ENCODE peak calls at places on chromosome 18, in four cellular contexts. X, C, Y and A are unnamed samples.
A peak's percentile ranks its signal among the peaks of the same experiment; 100 is the strongest.

GRCh38 chr18:58721586-58722160 is 50.4 kb downstream of the MALT1 start:
- DNase-seq in X (peak; percentile 62), C (no peak), Y (no peak), A (no peak)

GRCh38 chr18:26741041-26741440 is 124.5 kb downstream of the AQP4 start:
- DNase-seq in X (no peak), C (peak; percentile 4), Y (no peak), A (no peak)

GRCh38 chr18:48129621-48130082 is 199.2 kb upstream of the SMAD2 start:
- DNase-seq in X (no peak), C (no peak), Y (no peak), A (no peak)

GRCh38 chr18:33375829-33376228 is 64.7 kb downstream of the CCDC178 start:
- DNase-seq in X (no peak), C (no peak), Y (no peak), A (no peak)

GRCh38 chr18:55047546-55047945 is 88.3 kb upstream of the CCDC68 start:
- DNase-seq in X (no peak), C (no peak), Y (no peak), A (peak; percentile 57)

GRCh38 chr18:12238861-12239260 is 15.3 kb upstream of the CIDEA start:
- DNase-seq in X (no peak), C (peak; percentile 26), Y (peak; percentile 44), A (peak; percentile 37)

GRCh38 chr18:75208836-75209128 is 157 bp downstream of the PTGR3 start:
- DNase-seq in X (peak; percentile 57), C (no peak), Y (no peak), A (no peak)

GRCh38 chr18:6109743-6110142 is 214.4 kb upstream of the TMEM200C start:
- DNase-seq in X (no peak), C (no peak), Y (no peak), A (no peak)

GRCh38 chr18:48819276-48819675 is 131.5 kb downstream of the SMAD7 start:
- DNase-seq in X (peak; percentile 53), C (no peak), Y (peak; percentile 64), A (no peak)

GRCh38 chr18:25736516-25736915 is 353.9 kb downstream of the SS18 start:
- DNase-seq in X (no peak), C (no peak), Y (no peak), A (no peak)

GRCh38 chr18:68662779-68663178 is 52.1 kb downstream of the TMX3 start:
- DNase-seq in X (no peak), C (peak; percentile 21), Y (no peak), A (peak; percentile 42)

GRCh38 chr18:61579581-61579980 is 246.4 kb downstream of the CDH20 start:
- DNase-seq in X (no peak), C (no peak), Y (no peak), A (no peak)

GRCh38 chr18:74316257-74317180 is 880 bp downstream of the C18orf63 start:
- DNase-seq in X (no peak), C (peak; percentile 81), Y (no peak), A (peak; percentile 88)

GRCh38 chr18:9449580-9449979 is 25.7 kb upstream of the RALBP1 start:
- DNase-seq in X (no peak), C (no peak), Y (no peak), A (no peak)

GRCh38 chr18:3152294-3152693 is 67.5 kb downstream of the MYOM1 start:
- DNase-seq in X (no peak), C (no peak), Y (no peak), A (no peak)

GRCh38 chr18:55268146-55268545 is 308.9 kb upstream of the CCDC68 start:
- DNase-seq in X (no peak), C (no peak), Y (no peak), A (no peak)

GRCh38 chr18:7158201-7158600 is 40.6 kb upstream of the LAMA1 start:
- DNase-seq in X (no peak), C (peak; percentile 34), Y (no peak), A (peak; percentile 84)

GRCh38 chr18:77208969-77209368 is 40.7 kb upstream of the GALR1 start:
- DNase-seq in X (no peak), C (peak; percentile 63), Y (no peak), A (peak; percentile 74)

GRCh38 chr18:6757966-6758365 is 28.4 kb downstream of the ARHGAP28 start:
- DNase-seq in X (no peak), C (no peak), Y (no peak), A (no peak)

GRCh38 chr18:22260208-22260816 is 90.9 kb downstream of the GATA6 start:
- DNase-seq in X (no peak), C (no peak), Y (no peak), A (no peak)

GRCh38 chr18:33820517-33821368 is 242.7 kb downstream of the ASXL3 start:
- DNase-seq in X (no peak), C (peak; percentile 33), Y (no peak), A (no peak)

GRCh38 chr18:60292186-60292585 is 80.4 kb downstream of the MC4R start:
- DNase-seq in X (no peak), C (no peak), Y (no peak), A (no peak)

GRCh38 chr18:23056315-23056714 is 79.0 kb upstream of the CABLES1 start:
- DNase-seq in X (no peak), C (no peak), Y (no peak), A (no peak)

GRCh38 chr18:51082571-51083264 is 52.7 kb downstream of the SMAD4 start:
- DNase-seq in X (no peak), C (no peak), Y (no peak), A (peak; percentile 33)

GRCh38 chr18:11845653-11846052 is 5.6 kb upstream of the CHMP1B start:
- DNase-seq in X (no peak), C (no peak), Y (no peak), A (no peak)

GRCh38 chr18:45449761-45450227 is 165.5 kb upstream of the SLC14A2 start:
- DNase-seq in X (peak; percentile 30), C (peak; percentile 42), Y (no peak), A (no peak)

GRCh38 chr18:41761329-41762028 is 193.6 kb upstream of the PIK3C3 start:
- DNase-seq in X (no peak), C (peak; percentile 81), Y (no peak), A (peak; percentile 90)

GRCh38 chr18:23207994-23208393 is 72.7 kb downstream of the CABLES1 start:
- DNase-seq in X (no peak), C (no peak), Y (no peak), A (no peak)

GRCh38 chr18:70645971-70646370 is 357.1 kb downstream of the SOCS6 start:
- DNase-seq in X (no peak), C (no peak), Y (no peak), A (peak; percentile 33)

GRCh38 chr18:46740046-46740445 is 16.8 kb downstream of the ST8SIA5 start:
- DNase-seq in X (no peak), C (no peak), Y (no peak), A (no peak)

GRCh38 chr18:40041951-40042350 is 1913.1 kb upstream of the PIK3C3 start:
- DNase-seq in X (no peak), C (no peak), Y (no peak), A (no peak)

GRCh38 chr18:56162316-56162715 is 476.1 kb downstream of the TXNL1 start:
- DNase-seq in X (no peak), C (peak; percentile 41), Y (no peak), A (peak; percentile 27)

GRCh38 chr18:56238576-56238975 is 399.8 kb downstream of the TXNL1 start:
- DNase-seq in X (no peak), C (no peak), Y (no peak), A (no peak)

GRCh38 chr18:59938686-59939085 is 38.9 kb downstream of the PMAIP1 start:
- DNase-seq in X (no peak), C (no peak), Y (no peak), A (no peak)

GRCh38 chr18:75592527-75592926 is 165.0 kb upstream of the SMIM21 start:
- DNase-seq in X (no peak), C (peak; percentile 9), Y (no peak), A (peak; percentile 3)

GRCh38 chr18:13366541-13366940 is 148.0 kb downstream of the LDLRAD4 start:
- DNase-seq in X (no peak), C (no peak), Y (no peak), A (no peak)

GRCh38 chr18:12018861-12019260 is 37.6 kb downstream of the IMPA2 start:
- DNase-seq in X (no peak), C (no peak), Y (no peak), A (no peak)

GRCh38 chr18:8998481-8999217 is 103.8 kb upstream of the NDUFV2 start:
- DNase-seq in X (no peak), C (peak; percentile 28), Y (no peak), A (peak; percentile 50)

GRCh38 chr18:46448347-46448746 is 208.7 kb downstream of the LOXHD1 start:
- DNase-seq in X (no peak), C (no peak), Y (no peak), A (no peak)

GRCh38 chr18:28045176-28045810 is 131.6 kb downstream of the CDH2 start:
- DNase-seq in X (no peak), C (peak; percentile 24), Y (no peak), A (peak; percentile 87)

GRCh38 chr18:814300-815084 is 2.5 kb upstream of the YES1 start:
- DNase-seq in X (no peak), C (no peak), Y (no peak), A (no peak)
- TF ChIP-seq CTCF in X (no peak), C (no peak), Y (no peak), A (no peak)

DNA sequence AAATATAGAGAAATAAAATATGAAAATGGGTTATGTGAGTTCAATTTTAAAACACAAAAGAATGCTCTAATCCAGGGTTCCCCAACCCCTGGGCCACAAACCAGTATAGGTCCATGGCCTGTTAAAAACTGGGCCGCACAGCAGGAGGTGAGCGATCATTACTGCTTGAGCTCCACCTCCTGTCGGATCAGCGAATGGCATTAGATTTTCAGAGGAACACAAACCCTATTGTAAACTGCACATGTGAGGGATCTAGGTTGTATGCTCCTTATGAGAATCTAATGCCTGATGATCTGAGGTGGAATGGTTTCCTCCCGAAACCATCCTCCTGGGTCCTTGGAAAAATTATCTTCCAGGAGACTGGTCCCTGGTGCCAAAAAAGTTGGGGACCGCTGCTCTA is 34.7 kb downstream of the TTR start:
- DNase-seq in X (no peak), C (no peak), Y (no peak), A (no peak)
- TF ChIP-seq CTCF in X (no peak), C (no peak), Y (peak; percentile 18), A (no peak)

GRCh38 chr18:49854681-49855080 is 41.3 kb upstream of the ACAA2 start:
- DNase-seq in X (no peak), C (no peak), Y (no peak), A (no peak)

GRCh38 chr18:49851624-49852023 is 38.3 kb upstream of the ACAA2 start:
- DNase-seq in X (no peak), C (no peak), Y (peak; percentile 49), A (no peak)

GRCh38 chr18:49853436-49853835 is 40.1 kb upstream of the ACAA2 start:
- DNase-seq in X (no peak), C (no peak), Y (peak; percentile 54), A (no peak)

GRCh38 chr18:49850636-49851035 is 37.3 kb upstream of the ACAA2 start:
- DNase-seq in X (no peak), C (no peak), Y (peak; percentile 54), A (no peak)

GRCh38 chr18:49853011-49853410 is 39.7 kb upstream of the ACAA2 start:
- DNase-seq in X (no peak), C (no peak), Y (no peak), A (no peak)
- TF ChIP-seq CTCF in X (no peak), C (no peak), Y (no peak), A (no peak)

DNA sequence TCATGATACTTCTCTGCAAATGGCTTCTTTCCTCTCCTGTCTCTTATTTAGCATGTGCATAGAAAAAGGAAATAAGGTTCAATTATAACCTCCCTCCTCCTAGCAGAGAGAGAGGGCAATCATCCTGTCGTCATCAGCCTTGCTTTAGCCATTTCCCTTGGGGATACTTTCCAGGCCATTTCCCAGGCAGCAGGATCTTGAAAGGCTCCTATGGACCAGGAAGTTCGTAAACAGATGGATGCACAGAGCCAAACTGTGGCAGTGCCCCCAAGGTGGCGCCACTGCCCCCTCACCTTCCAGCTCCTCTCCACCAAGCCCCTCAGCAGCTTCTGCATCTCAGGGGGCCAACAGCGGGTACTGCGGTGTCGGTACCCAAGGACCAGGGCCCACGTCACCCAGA is 157.4 kb downstream of the DTNA start:
- DNase-seq in X (peak; percentile 16), C (no peak), Y (no peak), A (peak; percentile 29)
- TF ChIP-seq CTCF in X (peak; percentile 35), C (peak; percentile 32), Y (peak; percentile 40), A (no peak)